ENCODE peak calls at places on chromosomes 13 and 19, in seven cellular contexts. One of them, this sample, is unnamed.

GRCh38 chr19:40284501-40285352 is at the start of gene AKT2:
- DNase-seq in heart right ventricle: peak
- DNase-seq in psoas muscle: peak
- DNase-seq in GM23338: peak
- DNase-seq in uterus: peak
- DNase-seq in body of pancreas: peak
- DNase-seq in testis: peak
- DNase-seq in this sample: peak

GRCh38 chr19:38583985-38584305 is 33.8 kb downstream of the MAP4K1 start:
- DNase-seq in uterus: no peak
- DNase-seq in body of pancreas: no peak
- DNase-seq in GM23338: no peak
- DNase-seq in psoas muscle: no peak
- DNase-seq in heart right ventricle: no peak
- DNase-seq in testis: no peak
- DNase-seq in this sample: no peak

GRCh38 chr19:29309637-29310036 is 96.7 kb upstream of the UQCRFS1 start:
- DNase-seq in psoas muscle: no peak
- DNase-seq in body of pancreas: no peak
- DNase-seq in heart right ventricle: no peak
- DNase-seq in testis: no peak
- DNase-seq in uterus: no peak
- DNase-seq in GM23338: no peak
- DNase-seq in this sample: no peak

GRCh38 chr13:49652691-49653305 is 24.5 kb downstream of the ARL11 start:
- DNase-seq in body of pancreas: peak
- DNase-seq in uterus: no peak
- DNase-seq in psoas muscle: peak
- DNase-seq in GM23338: peak
- DNase-seq in testis: peak
- DNase-seq in heart right ventricle: no peak
- DNase-seq in this sample: no peak

GRCh38 chr19:47805313-47805712 is 962 bp upstream of the TPRX1 start:
- DNase-seq in body of pancreas: no peak
- DNase-seq in GM23338: no peak
- DNase-seq in testis: no peak
- DNase-seq in psoas muscle: no peak
- DNase-seq in heart right ventricle: no peak
- DNase-seq in uterus: no peak
- DNase-seq in this sample: no peak

GRCh38 chr13:107205318-107206112 is 637.6 kb upstream of the ARGLU1 start:
- DNase-seq in GM23338: peak
- DNase-seq in testis: peak
- DNase-seq in heart right ventricle: peak
- DNase-seq in psoas muscle: peak
- DNase-seq in body of pancreas: peak
- DNase-seq in uterus: peak
- DNase-seq in this sample: peak

GRCh38 chr13:112325941-112326645 is 50.1 kb upstream of the SPACA7 start:
- DNase-seq in body of pancreas: no peak
- DNase-seq in GM23338: no peak
- DNase-seq in uterus: no peak
- DNase-seq in testis: no peak
- DNase-seq in psoas muscle: no peak
- DNase-seq in heart right ventricle: peak
- DNase-seq in this sample: no peak

GRCh38 chr19:52648336-52648990 is 10.3 kb upstream of the ZNF83 start:
- DNase-seq in uterus: no peak
- DNase-seq in heart right ventricle: no peak
- DNase-seq in testis: no peak
- DNase-seq in body of pancreas: no peak
- DNase-seq in psoas muscle: no peak
- DNase-seq in GM23338: no peak
- DNase-seq in this sample: no peak

GRCh38 chr13:57740719-57741118 is 109.2 kb downstream of the PCDH17 start:
- DNase-seq in uterus: no peak
- DNase-seq in body of pancreas: no peak
- DNase-seq in GM23338: no peak
- DNase-seq in testis: no peak
- DNase-seq in psoas muscle: no peak
- DNase-seq in heart right ventricle: peak
- DNase-seq in this sample: no peak

GRCh38 chr13:49292742-49293498 is 45.2 kb downstream of the CDADC1 start:
- DNase-seq in heart right ventricle: peak
- DNase-seq in GM23338: no peak
- DNase-seq in body of pancreas: peak
- DNase-seq in testis: no peak
- DNase-seq in uterus: no peak
- DNase-seq in psoas muscle: peak
- DNase-seq in this sample: peak

GRCh38 chr19:43774103-43774939 is 6.5 kb downstream of the KCNN4 start:
- DNase-seq in psoas muscle: peak
- DNase-seq in GM23338: peak
- DNase-seq in testis: peak
- DNase-seq in uterus: peak
- DNase-seq in heart right ventricle: peak
- DNase-seq in body of pancreas: peak
- DNase-seq in this sample: no peak

GRCh38 chr13:38213307-38213706 is 136.3 kb upstream of the UFM1 start:
- DNase-seq in psoas muscle: no peak
- DNase-seq in GM23338: no peak
- DNase-seq in body of pancreas: no peak
- DNase-seq in uterus: no peak
- DNase-seq in heart right ventricle: no peak
- DNase-seq in testis: no peak
- DNase-seq in this sample: no peak

GRCh38 chr13:24540236-24541126 is 27.9 kb upstream of the PARP4 start:
- DNase-seq in psoas muscle: no peak
- DNase-seq in heart right ventricle: no peak
- DNase-seq in GM23338: peak
- DNase-seq in body of pancreas: no peak
- DNase-seq in testis: peak
- DNase-seq in uterus: no peak
- DNase-seq in this sample: no peak

GRCh38 chr19:16258440-16258903 is 60.8 kb downstream of the AP1M1 start:
- DNase-seq in uterus: peak
- DNase-seq in heart right ventricle: peak
- DNase-seq in GM23338: no peak
- DNase-seq in body of pancreas: peak
- DNase-seq in testis: peak
- DNase-seq in psoas muscle: peak
- DNase-seq in this sample: no peak

GRCh38 chr19:18500820-18501219 is 21.1 kb downstream of the ELL start:
- DNase-seq in psoas muscle: peak
- DNase-seq in body of pancreas: peak
- DNase-seq in testis: no peak
- DNase-seq in GM23338: no peak
- DNase-seq in heart right ventricle: peak
- DNase-seq in uterus: peak
- DNase-seq in this sample: no peak

GRCh38 chr13:36029171-36029570 is 102.0 kb downstream of the DCLK1 start:
- DNase-seq in heart right ventricle: no peak
- DNase-seq in testis: no peak
- DNase-seq in GM23338: no peak
- DNase-seq in body of pancreas: no peak
- DNase-seq in uterus: no peak
- DNase-seq in psoas muscle: no peak
- DNase-seq in this sample: no peak

GRCh38 chr19:50924576-50924975 is 13.4 kb upstream of the KLK4 start:
- DNase-seq in body of pancreas: no peak
- DNase-seq in heart right ventricle: no peak
- DNase-seq in testis: no peak
- DNase-seq in uterus: no peak
- DNase-seq in GM23338: no peak
- DNase-seq in psoas muscle: no peak
- DNase-seq in this sample: no peak

GRCh38 chr19:16951529-16951928 is 62.7 kb downstream of the F2RL3 start:
- DNase-seq in uterus: no peak
- DNase-seq in psoas muscle: no peak
- DNase-seq in GM23338: no peak
- DNase-seq in heart right ventricle: no peak
- DNase-seq in testis: no peak
- DNase-seq in body of pancreas: no peak
- DNase-seq in this sample: no peak

GRCh38 chr19:45508931-45509691 is 1.8 kb downstream of the VASP start:
- DNase-seq in body of pancreas: peak
- DNase-seq in heart right ventricle: peak
- DNase-seq in GM23338: peak
- DNase-seq in psoas muscle: peak
- DNase-seq in testis: peak
- DNase-seq in uterus: peak
- DNase-seq in this sample: no peak

GRCh38 chr19:48780684-48781391 is 25.5 kb downstream of the FGF21 start:
- DNase-seq in GM23338: no peak
- DNase-seq in body of pancreas: peak
- DNase-seq in uterus: peak
- DNase-seq in psoas muscle: no peak
- DNase-seq in testis: peak
- DNase-seq in heart right ventricle: no peak
- DNase-seq in this sample: no peak

GRCh38 chr19:48133094-48133493 is 22.5 kb upstream of the PLA2G4C start:
- DNase-seq in heart right ventricle: no peak
- DNase-seq in uterus: no peak
- DNase-seq in psoas muscle: no peak
- DNase-seq in body of pancreas: no peak
- DNase-seq in GM23338: no peak
- DNase-seq in testis: no peak
- DNase-seq in this sample: no peak

DNA sequence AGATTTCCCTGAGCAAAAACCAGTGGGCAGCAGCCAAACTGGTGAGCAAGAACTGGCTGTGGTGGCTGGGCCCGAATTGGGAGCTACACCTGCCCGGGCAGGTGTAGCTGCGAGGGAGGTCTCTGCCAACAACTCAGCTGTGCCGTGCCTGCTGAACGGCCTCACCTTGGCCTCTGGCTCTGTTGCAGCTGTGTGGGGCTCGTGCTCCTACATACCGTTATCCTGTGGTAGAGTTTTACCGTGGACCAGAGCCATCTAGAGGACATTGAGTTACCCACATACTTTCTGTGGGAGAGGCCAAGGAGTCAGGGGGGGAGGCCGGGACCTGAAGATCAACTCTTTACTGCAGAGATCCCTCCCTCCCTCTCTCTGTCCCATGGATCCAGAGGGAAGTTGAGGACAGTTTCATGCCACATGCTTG is 113.2 kb downstream of the TM9SF2 start:
- DNase-seq in testis: peak
- DNase-seq in GM23338: peak
- DNase-seq in uterus: no peak
- DNase-seq in psoas muscle: no peak
- DNase-seq in heart right ventricle: no peak
- DNase-seq in body of pancreas: peak
- DNase-seq in this sample: no peak
- TF ChIP-seq CTCF in testis: no peak
- TF ChIP-seq CTCF in GM23338: peak
- TF ChIP-seq CTCF in uterus: no peak
- TF ChIP-seq CTCF in psoas muscle: no peak
- TF ChIP-seq CTCF in heart right ventricle: no peak
- TF ChIP-seq CTCF in body of pancreas: peak
- TF ChIP-seq CTCF in this sample: peak

GRCh38 chr19:55672418-55672817 is 2.6 kb upstream of the EPN1 start:
- DNase-seq in body of pancreas: no peak
- DNase-seq in testis: no peak
- DNase-seq in psoas muscle: no peak
- DNase-seq in uterus: no peak
- DNase-seq in heart right ventricle: no peak
- DNase-seq in GM23338: no peak
- DNase-seq in this sample: no peak

GRCh38 chr19:55674459-55674840 is 576 bp upstream of the EPN1 start:
- DNase-seq in body of pancreas: no peak
- DNase-seq in GM23338: no peak
- DNase-seq in psoas muscle: no peak
- DNase-seq in testis: no peak
- DNase-seq in uterus: no peak
- DNase-seq in heart right ventricle: no peak
- DNase-seq in this sample: no peak

GRCh38 chr19:55673465-55673864 is 1.6 kb upstream of the EPN1 start:
- DNase-seq in testis: no peak
- DNase-seq in psoas muscle: no peak
- DNase-seq in uterus: no peak
- DNase-seq in GM23338: no peak
- DNase-seq in body of pancreas: no peak
- DNase-seq in heart right ventricle: no peak
- DNase-seq in this sample: no peak

GRCh38 chr19:55674841-55675660 is at the start of gene EPN1:
- DNase-seq in heart right ventricle: peak
- DNase-seq in testis: peak
- DNase-seq in psoas muscle: peak
- DNase-seq in GM23338: peak
- DNase-seq in uterus: peak
- DNase-seq in body of pancreas: peak
- DNase-seq in this sample: peak

DNA sequence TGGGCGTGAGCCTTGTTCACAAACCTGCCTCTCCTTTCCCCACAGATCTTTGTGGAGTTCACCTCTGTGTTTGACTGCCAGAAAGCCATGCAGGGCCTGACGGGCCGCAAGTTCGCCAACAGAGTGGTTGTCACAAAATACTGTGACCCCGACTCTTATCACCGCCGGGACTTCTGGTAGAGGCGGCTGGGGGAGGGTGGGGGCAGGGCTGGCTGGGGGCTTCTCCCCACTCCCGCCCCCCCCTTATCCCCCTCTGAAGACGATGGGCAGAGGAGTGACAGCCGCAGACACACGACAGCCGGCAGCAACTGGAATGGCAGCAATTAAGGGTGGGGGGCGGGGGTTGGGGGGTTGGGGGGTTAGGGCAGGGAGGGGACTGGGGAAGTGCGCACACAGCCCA is 1.1 kb upstream of the EPN1 start:
- DNase-seq in testis: no peak
- DNase-seq in uterus: no peak
- DNase-seq in GM23338: no peak
- DNase-seq in psoas muscle: no peak
- DNase-seq in body of pancreas: no peak
- DNase-seq in heart right ventricle: no peak
- DNase-seq in this sample: no peak
- H3K4me3 ChIP-seq in testis: no peak
- H3K4me3 ChIP-seq in uterus: no peak
- H3K4me3 ChIP-seq in GM23338: no peak
- H3K4me3 ChIP-seq in psoas muscle: no peak
- H3K4me3 ChIP-seq in body of pancreas: no peak
- H3K4me3 ChIP-seq in heart right ventricle: no peak
- H3K4me3 ChIP-seq in this sample: no peak

DNA sequence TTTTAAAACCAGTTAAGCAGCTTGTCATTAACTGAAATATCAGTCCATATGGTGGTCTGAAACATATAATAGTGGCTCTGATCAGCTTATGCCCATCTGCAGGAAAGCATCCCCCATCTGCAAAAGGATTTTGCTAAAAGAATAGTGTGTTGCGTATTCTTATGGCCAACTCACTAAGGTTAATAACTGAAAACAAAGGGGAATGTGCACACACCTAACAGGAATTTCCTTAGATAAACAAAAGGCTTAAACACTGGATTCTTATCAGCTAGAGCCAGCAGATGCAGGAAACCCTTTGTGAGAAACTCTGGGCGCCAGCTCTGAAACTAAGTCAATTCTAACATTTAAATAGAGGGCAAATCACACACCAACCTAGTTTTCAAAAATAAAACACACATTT is 22.1 kb downstream of the VPS36 start:
- DNase-seq in uterus: no peak
- DNase-seq in psoas muscle: no peak
- DNase-seq in GM23338: no peak
- DNase-seq in body of pancreas: peak
- DNase-seq in testis: no peak
- DNase-seq in heart right ventricle: peak
- DNase-seq in this sample: no peak
- H3K27ac ChIP-seq in uterus: no peak
- H3K27ac ChIP-seq in psoas muscle: no peak
- H3K27ac ChIP-seq in GM23338: no peak
- H3K27ac ChIP-seq in body of pancreas: no peak
- H3K27ac ChIP-seq in testis: no peak
- H3K27ac ChIP-seq in heart right ventricle: peak
- H3K27ac ChIP-seq in this sample: no peak

GRCh38 chr19:5397804-5398692 is 57.2 kb upstream of the ZNRF4 start:
- DNase-seq in testis: no peak
- DNase-seq in GM23338: peak
- DNase-seq in heart right ventricle: no peak
- DNase-seq in psoas muscle: no peak
- DNase-seq in uterus: no peak
- DNase-seq in body of pancreas: no peak
- DNase-seq in this sample: no peak
- TF ChIP-seq CTCF in testis: no peak
- TF ChIP-seq CTCF in GM23338: peak
- TF ChIP-seq CTCF in heart right ventricle: no peak
- TF ChIP-seq CTCF in psoas muscle: no peak
- TF ChIP-seq CTCF in uterus: no peak
- TF ChIP-seq CTCF in body of pancreas: no peak
- TF ChIP-seq CTCF in this sample: peak

This sample was measured in dorsolateral prefrontal cortex.